ENCODE peak calls at places on chromosomes 2 and 18, in seven cellular contexts. One of them, this sample, is unnamed.
A peak's percentile ranks its signal among the peaks of the same experiment; 100 is the strongest.

GRCh38 chr18:23380001-23380550 is 73.0 kb upstream of the RIOK3 start:
- DNase-seq in tibial nerve: no peak
- DNase-seq in left ventricle myocardium inferior: no peak
- DNase-seq in B cell: no peak
- DNase-seq in psoas muscle: no peak
- DNase-seq in pancreas: no peak
- DNase-seq in body of pancreas: no peak
- DNase-seq in this sample: no peak

GRCh38 chr2:47504174-47504810 is 101.3 kb downstream of the MSH2 start:
- DNase-seq in body of pancreas: no peak
- DNase-seq in left ventricle myocardium inferior: no peak
- DNase-seq in psoas muscle: no peak
- DNase-seq in tibial nerve: no peak
- DNase-seq in pancreas: no peak
- DNase-seq in B cell: peak; percentile 21
- DNase-seq in this sample: no peak

GRCh38 chr2:240955306-240956101 is 42.9 kb upstream of the SNED1 start:
- DNase-seq in left ventricle myocardium inferior: no peak
- DNase-seq in psoas muscle: peak; percentile 7
- DNase-seq in B cell: no peak
- DNase-seq in pancreas: peak; percentile 4
- DNase-seq in body of pancreas: no peak
- DNase-seq in tibial nerve: no peak
- DNase-seq in this sample: no peak

GRCh38 chr18:67628674-67629073 is 112.2 kb upstream of the DSEL start:
- DNase-seq in tibial nerve: no peak
- DNase-seq in left ventricle myocardium inferior: no peak
- DNase-seq in B cell: no peak
- DNase-seq in body of pancreas: no peak
- DNase-seq in pancreas: no peak
- DNase-seq in psoas muscle: no peak
- DNase-seq in this sample: no peak

GRCh38 chr2:240930096-240930630 is 24.0 kb downstream of the CROCC2 start:
- DNase-seq in B cell: no peak
- DNase-seq in pancreas: peak; percentile 5
- DNase-seq in left ventricle myocardium inferior: peak; percentile 5
- DNase-seq in tibial nerve: peak; percentile 3
- DNase-seq in body of pancreas: no peak
- DNase-seq in psoas muscle: no peak
- DNase-seq in this sample: no peak

GRCh38 chr18:9474103-9474982 is 970 bp upstream of the RALBP1 start:
- DNase-seq in body of pancreas: no peak
- DNase-seq in psoas muscle: no peak
- DNase-seq in B cell: peak; percentile 9
- DNase-seq in pancreas: peak; percentile 14
- DNase-seq in left ventricle myocardium inferior: no peak
- DNase-seq in tibial nerve: no peak
- DNase-seq in this sample: no peak

GRCh38 chr2:218033208-218033589 is 30.4 kb upstream of the TNS1 start:
- DNase-seq in B cell: no peak
- DNase-seq in pancreas: no peak
- DNase-seq in psoas muscle: no peak
- DNase-seq in body of pancreas: no peak
- DNase-seq in left ventricle myocardium inferior: no peak
- DNase-seq in tibial nerve: no peak
- DNase-seq in this sample: no peak

GRCh38 chr2:68837164-68837860 is 33.9 kb downstream of the BMP10 start:
- DNase-seq in left ventricle myocardium inferior: peak; percentile 71
- DNase-seq in tibial nerve: peak; percentile 70
- DNase-seq in pancreas: peak; percentile 48
- DNase-seq in psoas muscle: peak; percentile 59
- DNase-seq in B cell: peak; percentile 83
- DNase-seq in body of pancreas: peak; percentile 77
- DNase-seq in this sample: peak; percentile 47

GRCh38 chr2:188695953-188696352 is 278.2 kb upstream of the COL3A1 start:
- DNase-seq in left ventricle myocardium inferior: no peak
- DNase-seq in B cell: no peak
- DNase-seq in body of pancreas: no peak
- DNase-seq in pancreas: no peak
- DNase-seq in psoas muscle: no peak
- DNase-seq in tibial nerve: no peak
- DNase-seq in this sample: no peak

GRCh38 chr2:29309090-29310054 is 194.2 kb downstream of the CLIP4 start:
- DNase-seq in body of pancreas: peak; percentile 85
- DNase-seq in B cell: peak; percentile 56
- DNase-seq in pancreas: peak; percentile 68
- DNase-seq in tibial nerve: peak; percentile 70
- DNase-seq in psoas muscle: no peak
- DNase-seq in left ventricle myocardium inferior: no peak
- DNase-seq in this sample: peak; percentile 63

GRCh38 chr2:85431787-85432186 is 13.3 kb downstream of the SH2D6 start:
- DNase-seq in B cell: no peak
- DNase-seq in tibial nerve: no peak
- DNase-seq in body of pancreas: no peak
- DNase-seq in psoas muscle: no peak
- DNase-seq in pancreas: no peak
- DNase-seq in left ventricle myocardium inferior: no peak
- DNase-seq in this sample: no peak

GRCh38 chr2:109134741-109135571 is 6.0 kb downstream of the SH3RF3 start:
- DNase-seq in left ventricle myocardium inferior: no peak
- DNase-seq in body of pancreas: no peak
- DNase-seq in pancreas: no peak
- DNase-seq in B cell: peak; percentile 35
- DNase-seq in tibial nerve: no peak
- DNase-seq in psoas muscle: no peak
- DNase-seq in this sample: no peak

GRCh38 chr2:105510761-105511669 is 112.2 kb upstream of the FHL2 start:
- DNase-seq in B cell: no peak
- DNase-seq in body of pancreas: no peak
- DNase-seq in tibial nerve: no peak
- DNase-seq in psoas muscle: no peak
- DNase-seq in left ventricle myocardium inferior: no peak
- DNase-seq in pancreas: no peak
- DNase-seq in this sample: no peak

GRCh38 chr2:1305357-1305756 is 107.9 kb upstream of the TPO start:
- DNase-seq in pancreas: no peak
- DNase-seq in body of pancreas: no peak
- DNase-seq in left ventricle myocardium inferior: no peak
- DNase-seq in psoas muscle: no peak
- DNase-seq in tibial nerve: no peak
- DNase-seq in B cell: no peak
- DNase-seq in this sample: no peak

GRCh38 chr18:75422341-75422910 is 5.1 kb downstream of the SMIM21 start:
- DNase-seq in B cell: no peak
- DNase-seq in tibial nerve: no peak
- DNase-seq in pancreas: no peak
- DNase-seq in psoas muscle: no peak
- DNase-seq in left ventricle myocardium inferior: no peak
- DNase-seq in body of pancreas: no peak
- DNase-seq in this sample: no peak

GRCh38 chr2:131041402-131042160 is 51.7 kb downstream of the FAM168B start:
- DNase-seq in pancreas: no peak
- DNase-seq in body of pancreas: no peak
- DNase-seq in tibial nerve: no peak
- DNase-seq in B cell: no peak
- DNase-seq in psoas muscle: no peak
- DNase-seq in left ventricle myocardium inferior: no peak
- DNase-seq in this sample: no peak

GRCh38 chr2:131039908-131040660 is 53.2 kb downstream of the FAM168B start:
- DNase-seq in psoas muscle: no peak
- DNase-seq in B cell: no peak
- DNase-seq in pancreas: no peak
- DNase-seq in left ventricle myocardium inferior: no peak
- DNase-seq in body of pancreas: peak; percentile 26
- DNase-seq in tibial nerve: no peak
- DNase-seq in this sample: peak; percentile 67

GRCh38 chr2:131042161-131042775 is 51.0 kb downstream of the FAM168B start:
- DNase-seq in left ventricle myocardium inferior: no peak
- DNase-seq in psoas muscle: no peak
- DNase-seq in body of pancreas: no peak
- DNase-seq in pancreas: no peak
- DNase-seq in tibial nerve: no peak
- DNase-seq in B cell: no peak
- DNase-seq in this sample: no peak

GRCh38 chr2:131039535-131039907 is 53.7 kb downstream of the FAM168B start:
- DNase-seq in tibial nerve: no peak
- DNase-seq in pancreas: no peak
- DNase-seq in body of pancreas: no peak
- DNase-seq in left ventricle myocardium inferior: no peak
- DNase-seq in psoas muscle: no peak
- DNase-seq in B cell: no peak
- DNase-seq in this sample: no peak

GRCh38 chr2:131040661-131041401 is 52.4 kb downstream of the FAM168B start:
- DNase-seq in B cell: no peak
- DNase-seq in body of pancreas: peak; percentile 82
- DNase-seq in tibial nerve: no peak
- DNase-seq in left ventricle myocardium inferior: no peak
- DNase-seq in pancreas: peak; percentile 72
- DNase-seq in psoas muscle: no peak
- DNase-seq in this sample: no peak
- TF ChIP-seq CTCF in B cell: no peak
- TF ChIP-seq CTCF in body of pancreas: peak; percentile 30
- TF ChIP-seq CTCF in tibial nerve: no peak
- TF ChIP-seq CTCF in left ventricle myocardium inferior: peak; percentile 12
- TF ChIP-seq CTCF in pancreas: no peak
- TF ChIP-seq CTCF in psoas muscle: no peak
- TF ChIP-seq CTCF in this sample: no peak

GRCh38 chr2:233528182-233528581 is 38.4 kb downstream of the USP40 start:
- DNase-seq in tibial nerve: no peak
- DNase-seq in left ventricle myocardium inferior: no peak
- DNase-seq in B cell: no peak
- DNase-seq in psoas muscle: no peak
- DNase-seq in body of pancreas: no peak
- DNase-seq in pancreas: no peak
- DNase-seq in this sample: no peak

GRCh38 chr2:233531880-233532458 is 34.6 kb downstream of the USP40 start:
- DNase-seq in pancreas: no peak
- DNase-seq in psoas muscle: no peak
- DNase-seq in left ventricle myocardium inferior: no peak
- DNase-seq in B cell: no peak
- DNase-seq in body of pancreas: no peak
- DNase-seq in tibial nerve: no peak
- DNase-seq in this sample: no peak

GRCh38 chr2:233532971-233533370 is 33.6 kb downstream of the USP40 start:
- DNase-seq in body of pancreas: no peak
- DNase-seq in tibial nerve: no peak
- DNase-seq in left ventricle myocardium inferior: no peak
- DNase-seq in psoas muscle: no peak
- DNase-seq in pancreas: no peak
- DNase-seq in B cell: no peak
- DNase-seq in this sample: no peak

GRCh38 chr2:233535276-233535675 is 31.3 kb downstream of the USP40 start:
- DNase-seq in pancreas: no peak
- DNase-seq in tibial nerve: no peak
- DNase-seq in body of pancreas: no peak
- DNase-seq in B cell: no peak
- DNase-seq in left ventricle myocardium inferior: no peak
- DNase-seq in psoas muscle: no peak
- DNase-seq in this sample: no peak

GRCh38 chr2:233530381-233530780 is 36.2 kb downstream of the USP40 start:
- DNase-seq in B cell: no peak
- DNase-seq in body of pancreas: no peak
- DNase-seq in pancreas: no peak
- DNase-seq in left ventricle myocardium inferior: no peak
- DNase-seq in psoas muscle: no peak
- DNase-seq in tibial nerve: no peak
- DNase-seq in this sample: no peak
- TF ChIP-seq CTCF in B cell: no peak
- TF ChIP-seq CTCF in body of pancreas: no peak
- TF ChIP-seq CTCF in pancreas: no peak
- TF ChIP-seq CTCF in left ventricle myocardium inferior: no peak
- TF ChIP-seq CTCF in psoas muscle: no peak
- TF ChIP-seq CTCF in tibial nerve: no peak
- TF ChIP-seq CTCF in this sample: no peak

DNA sequence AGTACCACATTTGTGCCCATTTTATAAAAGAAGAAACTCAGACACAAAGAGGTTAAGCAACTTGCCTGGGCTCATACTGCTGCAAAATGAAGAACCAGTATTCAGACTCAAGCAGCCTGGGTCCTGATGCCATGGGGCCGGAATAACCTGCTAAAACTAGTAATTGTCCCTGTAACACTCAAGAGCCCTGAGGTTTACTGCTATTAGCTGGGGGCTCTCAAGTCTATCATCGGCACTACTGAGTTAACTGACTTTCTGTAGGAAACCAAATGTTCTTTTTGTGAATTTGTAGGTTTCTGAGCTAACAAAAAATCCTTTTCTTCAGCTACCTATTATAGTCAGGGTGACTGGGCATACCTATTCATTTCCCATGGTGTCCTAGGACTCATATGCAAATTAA is 72.2 kb upstream of the TNP1 start:
- DNase-seq in pancreas: no peak
- DNase-seq in psoas muscle: no peak
- DNase-seq in left ventricle myocardium inferior: no peak
- DNase-seq in body of pancreas: no peak
- DNase-seq in tibial nerve: no peak
- DNase-seq in B cell: no peak
- DNase-seq in this sample: no peak
- TF ChIP-seq CTCF in pancreas: no peak
- TF ChIP-seq CTCF in psoas muscle: no peak
- TF ChIP-seq CTCF in left ventricle myocardium inferior: no peak
- TF ChIP-seq CTCF in body of pancreas: no peak
- TF ChIP-seq CTCF in tibial nerve: no peak
- TF ChIP-seq CTCF in B cell: no peak
- TF ChIP-seq CTCF in this sample: no peak

GRCh38 chr18:48037481-48038271 is 107.2 kb upstream of the SMAD2 start:
- DNase-seq in B cell: no peak
- DNase-seq in psoas muscle: no peak
- DNase-seq in tibial nerve: no peak
- DNase-seq in pancreas: no peak
- DNase-seq in left ventricle myocardium inferior: peak; percentile 42
- DNase-seq in body of pancreas: peak; percentile 43
- DNase-seq in this sample: no peak
- TF ChIP-seq CTCF in B cell: no peak
- TF ChIP-seq CTCF in psoas muscle: no peak
- TF ChIP-seq CTCF in tibial nerve: no peak
- TF ChIP-seq CTCF in pancreas: no peak
- TF ChIP-seq CTCF in left ventricle myocardium inferior: peak; percentile 75
- TF ChIP-seq CTCF in body of pancreas: peak; percentile 46
- TF ChIP-seq CTCF in this sample: peak; percentile 32

GRCh38 chr2:148770047-148770446 is 105.0 kb upstream of the KIF5C start:
- DNase-seq in body of pancreas: no peak
- DNase-seq in B cell: no peak
- DNase-seq in pancreas: no peak
- DNase-seq in psoas muscle: no peak
- DNase-seq in tibial nerve: no peak
- DNase-seq in left ventricle myocardium inferior: no peak
- DNase-seq in this sample: no peak
- TF ChIP-seq CTCF in body of pancreas: no peak
- TF ChIP-seq CTCF in B cell: no peak
- TF ChIP-seq CTCF in pancreas: no peak
- TF ChIP-seq CTCF in psoas muscle: no peak
- TF ChIP-seq CTCF in tibial nerve: no peak
- TF ChIP-seq CTCF in left ventricle myocardium inferior: no peak
- TF ChIP-seq CTCF in this sample: no peak

DNA sequence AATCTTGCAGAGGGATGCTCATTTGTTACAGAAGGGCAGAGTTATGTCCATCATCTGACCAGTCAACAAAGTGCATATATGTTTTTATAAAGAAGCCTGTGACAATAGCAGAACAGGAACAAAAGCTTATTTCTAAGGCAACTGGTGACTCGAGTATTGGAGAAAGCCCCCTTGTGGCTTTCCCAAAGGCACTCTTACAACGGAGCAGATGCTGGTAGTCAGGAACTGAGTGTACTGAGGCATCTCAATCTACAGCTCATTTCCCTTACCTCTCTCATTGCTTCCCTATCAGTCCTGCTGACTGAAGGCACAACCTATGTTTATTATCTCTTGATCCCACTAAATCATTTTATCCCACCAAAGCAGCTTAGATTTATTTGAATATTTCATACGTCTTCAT is 557.1 kb upstream of the CHAC2 start:
- DNase-seq in left ventricle myocardium inferior: no peak
- DNase-seq in psoas muscle: no peak
- DNase-seq in body of pancreas: peak; percentile 23
- DNase-seq in tibial nerve: no peak
- DNase-seq in B cell: no peak
- DNase-seq in pancreas: no peak
- DNase-seq in this sample: no peak
- TF ChIP-seq CTCF in left ventricle myocardium inferior: peak; percentile 24
- TF ChIP-seq CTCF in psoas muscle: no peak
- TF ChIP-seq CTCF in body of pancreas: peak; percentile 18
- TF ChIP-seq CTCF in tibial nerve: no peak
- TF ChIP-seq CTCF in B cell: no peak
- TF ChIP-seq CTCF in pancreas: no peak
- TF ChIP-seq CTCF in this sample: no peak

This sample was measured in GM13977.